ENCODE peak calls at places on chromosomes 1 and 21, in nine cellular contexts. One of them, this sample, is unnamed.

GRCh38 chr1:31701137-31701736 is 2.6 kb downstream of the COL16A1 start:
- DNase-seq in fibroblast of lung: peak
- DNase-seq in body of pancreas: peak
- DNase-seq in tibial nerve: peak
- DNase-seq in MM.1S: no peak
- DNase-seq in astrocyte of the spinal cord: peak
- DNase-seq in heart left ventricle: peak
- DNase-seq in chondrocyte: no peak
- DNase-seq in stomach: peak
- DNase-seq in this sample: peak

GRCh38 chr1:193210991-193211390 is 24.6 kb upstream of the B3GALT2 start:
- DNase-seq in body of pancreas: no peak
- DNase-seq in stomach: no peak
- DNase-seq in chondrocyte: no peak
- DNase-seq in fibroblast of lung: no peak
- DNase-seq in astrocyte of the spinal cord: no peak
- DNase-seq in heart left ventricle: no peak
- DNase-seq in MM.1S: no peak
- DNase-seq in tibial nerve: no peak
- DNase-seq in this sample: no peak

GRCh38 chr1:27142464-27142863 is 12.5 kb downstream of the SLC9A1 start:
- DNase-seq in astrocyte of the spinal cord: no peak
- DNase-seq in tibial nerve: no peak
- DNase-seq in heart left ventricle: no peak
- DNase-seq in fibroblast of lung: no peak
- DNase-seq in body of pancreas: no peak
- DNase-seq in chondrocyte: no peak
- DNase-seq in stomach: no peak
- DNase-seq in MM.1S: no peak
- DNase-seq in this sample: no peak

GRCh38 chr1:211825990-211826389 is 4.6 kb downstream of the LPGAT1 start:
- DNase-seq in chondrocyte: no peak
- DNase-seq in MM.1S: no peak
- DNase-seq in astrocyte of the spinal cord: peak
- DNase-seq in tibial nerve: no peak
- DNase-seq in fibroblast of lung: peak
- DNase-seq in stomach: no peak
- DNase-seq in heart left ventricle: no peak
- DNase-seq in body of pancreas: no peak
- DNase-seq in this sample: no peak

GRCh38 chr1:76170522-76170921 is 96.0 kb downstream of the ST6GALNAC3 start:
- DNase-seq in body of pancreas: no peak
- DNase-seq in astrocyte of the spinal cord: no peak
- DNase-seq in stomach: no peak
- DNase-seq in heart left ventricle: no peak
- DNase-seq in chondrocyte: no peak
- DNase-seq in fibroblast of lung: no peak
- DNase-seq in MM.1S: no peak
- DNase-seq in tibial nerve: no peak
- DNase-seq in this sample: no peak

GRCh38 chr1:109513110-109513702 is 3.7 kb upstream of the AMIGO1 start:
- DNase-seq in fibroblast of lung: no peak
- DNase-seq in body of pancreas: no peak
- DNase-seq in astrocyte of the spinal cord: no peak
- DNase-seq in stomach: no peak
- DNase-seq in tibial nerve: no peak
- DNase-seq in chondrocyte: no peak
- DNase-seq in MM.1S: no peak
- DNase-seq in heart left ventricle: no peak
- DNase-seq in this sample: no peak

GRCh38 chr21:45498646-45499000 is 43.6 kb downstream of the SLC19A1 start:
- DNase-seq in fibroblast of lung: no peak
- DNase-seq in tibial nerve: no peak
- DNase-seq in heart left ventricle: no peak
- DNase-seq in chondrocyte: no peak
- DNase-seq in stomach: no peak
- DNase-seq in MM.1S: no peak
- DNase-seq in body of pancreas: no peak
- DNase-seq in astrocyte of the spinal cord: no peak
- DNase-seq in this sample: no peak

GRCh38 chr21:46081862-46082637 is 15.9 kb upstream of the COL6A2 start:
- DNase-seq in tibial nerve: no peak
- DNase-seq in stomach: no peak
- DNase-seq in heart left ventricle: peak
- DNase-seq in astrocyte of the spinal cord: no peak
- DNase-seq in body of pancreas: no peak
- DNase-seq in chondrocyte: no peak
- DNase-seq in MM.1S: no peak
- DNase-seq in fibroblast of lung: no peak
- DNase-seq in this sample: no peak

GRCh38 chr1:223713546-223714420 is 1.4 kb downstream of the CAPN2 start:
- DNase-seq in heart left ventricle: no peak
- DNase-seq in body of pancreas: no peak
- DNase-seq in astrocyte of the spinal cord: no peak
- DNase-seq in fibroblast of lung: no peak
- DNase-seq in chondrocyte: no peak
- DNase-seq in stomach: no peak
- DNase-seq in MM.1S: no peak
- DNase-seq in tibial nerve: no peak
- DNase-seq in this sample: no peak

GRCh38 chr1:223711173-223711572 is 1.2 kb upstream of the CAPN2 start:
- DNase-seq in heart left ventricle: no peak
- DNase-seq in chondrocyte: no peak
- DNase-seq in fibroblast of lung: peak
- DNase-seq in tibial nerve: peak
- DNase-seq in MM.1S: no peak
- DNase-seq in body of pancreas: no peak
- DNase-seq in astrocyte of the spinal cord: peak
- DNase-seq in stomach: peak
- DNase-seq in this sample: no peak

GRCh38 chr1:223712856-223713494 is 636 bp downstream of the CAPN2 start:
- DNase-seq in chondrocyte: no peak
- DNase-seq in fibroblast of lung: no peak
- DNase-seq in body of pancreas: no peak
- DNase-seq in tibial nerve: peak
- DNase-seq in heart left ventricle: peak
- DNase-seq in MM.1S: no peak
- DNase-seq in astrocyte of the spinal cord: no peak
- DNase-seq in stomach: no peak
- DNase-seq in this sample: no peak

GRCh38 chr1:223711838-223712183 is 528 bp upstream of the CAPN2 start:
- DNase-seq in fibroblast of lung: no peak
- DNase-seq in heart left ventricle: no peak
- DNase-seq in stomach: no peak
- DNase-seq in MM.1S: no peak
- DNase-seq in chondrocyte: no peak
- DNase-seq in body of pancreas: no peak
- DNase-seq in tibial nerve: no peak
- DNase-seq in astrocyte of the spinal cord: no peak
- DNase-seq in this sample: no peak

DNA sequence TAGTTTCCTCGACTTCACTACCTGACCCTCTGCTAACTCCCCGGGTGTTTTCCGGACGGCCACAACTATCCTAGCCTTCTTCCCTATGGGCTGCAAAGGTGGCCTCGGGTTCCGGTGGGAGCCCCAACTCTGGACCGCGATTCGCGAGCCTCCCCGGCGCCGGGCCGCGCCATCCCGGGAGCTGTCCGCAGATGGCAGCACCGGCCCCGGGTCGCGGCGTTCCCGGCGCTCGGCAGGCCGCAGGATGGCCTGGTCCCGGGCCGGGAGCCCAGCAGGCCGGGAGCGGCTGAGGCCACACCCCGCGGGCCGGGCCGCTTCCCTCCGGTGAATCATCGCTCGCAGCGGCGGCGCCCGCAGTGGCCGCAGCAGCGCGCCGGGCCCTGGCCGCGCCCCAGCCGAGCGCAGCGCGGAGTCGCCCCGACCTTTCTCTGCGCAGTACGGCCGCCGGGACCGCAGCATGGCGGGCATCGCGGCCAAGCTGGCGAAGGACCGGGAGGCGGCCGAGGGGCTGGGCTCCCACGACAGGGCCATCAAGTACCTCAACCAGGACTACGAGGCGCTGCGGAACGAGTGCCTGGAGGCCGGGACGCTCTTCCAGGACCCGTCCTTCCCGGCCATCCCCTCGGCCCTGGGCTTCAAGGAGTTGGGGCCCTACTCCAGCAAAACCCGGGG is at the start of gene CAPN2:
- DNase-seq in fibroblast of lung: peak
- DNase-seq in body of pancreas: peak
- DNase-seq in stomach: peak
- DNase-seq in heart left ventricle: peak
- DNase-seq in chondrocyte: no peak
- DNase-seq in MM.1S: peak
- DNase-seq in tibial nerve: peak
- DNase-seq in astrocyte of the spinal cord: peak
- DNase-seq in this sample: peak
- TF ChIP-seq CTCF in fibroblast of lung: peak
- TF ChIP-seq CTCF in body of pancreas: peak
- TF ChIP-seq CTCF in stomach: peak
- TF ChIP-seq CTCF in heart left ventricle: peak
- TF ChIP-seq CTCF in chondrocyte: peak
- TF ChIP-seq CTCF in MM.1S: peak
- TF ChIP-seq CTCF in tibial nerve: peak
- TF ChIP-seq CTCF in astrocyte of the spinal cord: peak
- TF ChIP-seq CTCF in this sample: peak

DNA sequence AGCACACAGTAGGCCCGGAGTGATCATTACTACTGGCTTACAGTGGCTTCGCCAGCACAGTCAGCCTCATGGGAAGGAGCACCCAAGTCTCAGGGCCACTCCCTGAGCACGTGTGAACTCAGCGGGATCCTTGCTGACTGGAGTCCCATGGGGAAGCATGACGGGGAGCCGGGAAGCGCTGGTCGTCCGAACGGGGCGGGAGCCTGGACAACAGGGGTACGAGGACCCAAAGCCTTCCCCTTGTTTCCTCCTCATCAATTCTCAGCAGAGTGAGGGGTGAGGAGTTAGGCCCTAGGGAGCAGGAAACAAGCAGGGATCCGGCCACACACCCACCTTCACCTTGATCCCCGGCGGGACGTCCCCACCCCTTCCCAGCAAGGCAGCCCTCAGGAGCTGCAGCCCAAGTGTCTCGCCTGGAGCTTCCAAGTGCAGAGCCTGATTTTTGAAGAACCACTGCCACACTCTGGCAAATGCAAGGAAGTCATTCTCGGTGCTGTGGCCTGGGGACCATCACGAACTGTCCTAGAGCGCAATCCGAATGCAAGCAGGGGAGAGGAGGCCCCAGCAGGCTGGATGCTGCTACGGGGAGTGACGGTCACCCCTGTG is 35.5 kb downstream of the TOMM20 start:
- DNase-seq in astrocyte of the spinal cord: peak
- DNase-seq in MM.1S: no peak
- DNase-seq in fibroblast of lung: peak
- DNase-seq in stomach: peak
- DNase-seq in tibial nerve: no peak
- DNase-seq in heart left ventricle: peak
- DNase-seq in chondrocyte: no peak
- DNase-seq in body of pancreas: peak
- DNase-seq in this sample: no peak
- TF ChIP-seq CTCF in astrocyte of the spinal cord: peak
- TF ChIP-seq CTCF in MM.1S: no peak
- TF ChIP-seq CTCF in fibroblast of lung: no peak
- TF ChIP-seq CTCF in stomach: peak
- TF ChIP-seq CTCF in tibial nerve: no peak
- TF ChIP-seq CTCF in heart left ventricle: peak
- TF ChIP-seq CTCF in chondrocyte: no peak
- TF ChIP-seq CTCF in body of pancreas: no peak
- TF ChIP-seq CTCF in this sample: peak

GRCh38 chr1:15622707-15623373 is 5.6 kb downstream of the DDI2 start:
- DNase-seq in body of pancreas: no peak
- DNase-seq in astrocyte of the spinal cord: no peak
- DNase-seq in MM.1S: no peak
- DNase-seq in heart left ventricle: no peak
- DNase-seq in tibial nerve: no peak
- DNase-seq in chondrocyte: no peak
- DNase-seq in stomach: no peak
- DNase-seq in fibroblast of lung: no peak
- DNase-seq in this sample: no peak
- TF ChIP-seq CTCF in body of pancreas: no peak
- TF ChIP-seq CTCF in astrocyte of the spinal cord: no peak
- TF ChIP-seq CTCF in MM.1S: no peak
- TF ChIP-seq CTCF in heart left ventricle: no peak
- TF ChIP-seq CTCF in tibial nerve: no peak
- TF ChIP-seq CTCF in chondrocyte: no peak
- TF ChIP-seq CTCF in stomach: no peak
- TF ChIP-seq CTCF in fibroblast of lung: no peak
- TF ChIP-seq CTCF in this sample: no peak

GRCh38 chr21:36541721-36542139 is 61.8 kb upstream of the CLDN14 start:
- DNase-seq in astrocyte of the spinal cord: no peak
- DNase-seq in tibial nerve: no peak
- DNase-seq in body of pancreas: no peak
- DNase-seq in chondrocyte: no peak
- DNase-seq in fibroblast of lung: no peak
- DNase-seq in stomach: no peak
- DNase-seq in heart left ventricle: no peak
- DNase-seq in MM.1S: no peak
- DNase-seq in this sample: no peak

GRCh38 chr21:36544545-36544944 is 64.6 kb upstream of the CLDN14 start:
- DNase-seq in heart left ventricle: no peak
- DNase-seq in fibroblast of lung: no peak
- DNase-seq in stomach: no peak
- DNase-seq in MM.1S: no peak
- DNase-seq in body of pancreas: no peak
- DNase-seq in tibial nerve: no peak
- DNase-seq in astrocyte of the spinal cord: no peak
- DNase-seq in chondrocyte: no peak
- DNase-seq in this sample: no peak

GRCh38 chr21:36543924-36544323 is 64.0 kb upstream of the CLDN14 start:
- DNase-seq in heart left ventricle: no peak
- DNase-seq in MM.1S: no peak
- DNase-seq in body of pancreas: no peak
- DNase-seq in stomach: no peak
- DNase-seq in fibroblast of lung: no peak
- DNase-seq in tibial nerve: no peak
- DNase-seq in astrocyte of the spinal cord: no peak
- DNase-seq in chondrocyte: no peak
- DNase-seq in this sample: no peak

GRCh38 chr21:36540700-36541099 is 60.8 kb upstream of the CLDN14 start:
- DNase-seq in tibial nerve: no peak
- DNase-seq in heart left ventricle: no peak
- DNase-seq in astrocyte of the spinal cord: no peak
- DNase-seq in chondrocyte: no peak
- DNase-seq in body of pancreas: no peak
- DNase-seq in MM.1S: no peak
- DNase-seq in stomach: no peak
- DNase-seq in fibroblast of lung: no peak
- DNase-seq in this sample: no peak

DNA sequence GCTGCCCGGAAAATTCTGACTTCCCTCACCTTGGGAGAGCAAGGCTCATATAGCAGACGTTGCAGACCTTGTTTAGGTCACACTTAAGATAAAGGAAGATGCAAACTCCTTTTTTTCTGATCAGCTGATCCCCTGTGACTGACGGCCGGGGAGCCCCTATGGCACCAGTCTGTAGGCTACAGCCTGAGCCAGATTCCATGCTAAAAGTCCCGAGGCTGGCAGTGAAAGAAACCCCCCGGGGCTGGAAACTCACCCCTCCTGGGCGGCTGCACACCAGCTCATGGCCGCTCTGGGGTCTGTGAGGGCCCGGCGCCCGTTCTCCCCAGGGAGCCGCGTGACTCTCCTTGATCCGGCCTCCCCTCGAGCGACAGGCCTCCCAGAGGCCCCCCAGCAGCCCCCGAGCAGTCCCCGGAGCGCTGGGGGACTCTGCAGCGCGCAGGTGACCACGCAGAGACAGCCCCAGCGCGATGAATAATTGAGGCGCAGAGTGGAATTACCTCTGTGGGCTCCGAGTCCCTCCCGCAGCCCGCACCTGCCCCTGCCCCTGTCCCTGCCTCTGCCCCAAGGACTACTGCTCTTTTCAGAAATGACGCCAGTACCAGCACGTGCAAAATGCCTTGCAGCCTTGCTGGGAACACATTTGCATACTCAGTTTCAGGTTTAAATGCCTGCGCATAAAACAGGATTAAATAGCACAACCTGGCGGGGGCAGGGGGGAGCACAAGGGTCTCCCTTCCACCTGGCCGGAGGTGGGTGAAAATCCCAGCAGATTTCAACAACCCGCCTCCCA is 62.6 kb upstream of the CLDN14 start:
- DNase-seq in heart left ventricle: no peak
- DNase-seq in astrocyte of the spinal cord: no peak
- DNase-seq in tibial nerve: no peak
- DNase-seq in body of pancreas: no peak
- DNase-seq in stomach: peak
- DNase-seq in MM.1S: peak
- DNase-seq in fibroblast of lung: no peak
- DNase-seq in chondrocyte: no peak
- DNase-seq in this sample: no peak
- TF ChIP-seq CTCF in heart left ventricle: no peak
- TF ChIP-seq CTCF in astrocyte of the spinal cord: no peak
- TF ChIP-seq CTCF in tibial nerve: no peak
- TF ChIP-seq CTCF in body of pancreas: no peak
- TF ChIP-seq CTCF in stomach: peak
- TF ChIP-seq CTCF in MM.1S: peak
- TF ChIP-seq CTCF in fibroblast of lung: no peak
- TF ChIP-seq CTCF in chondrocyte: no peak
- TF ChIP-seq CTCF in this sample: no peak